ENCODE peak calls at places on chromosomes 4 and X, in ten cellular contexts. S, I, H, T, F, R, C, L, B and Q are unnamed samples.
A peak's percentile ranks its signal among the peaks of the same experiment; 100 is the strongest.

GRCh38 chrX:85108165-85108564 is 104.5 kb downstream of the APOOL start:
- DNase-seq in L (no peak), R (no peak), H (no peak), C (no peak), T (no peak), F (no peak), S (no peak), B (no peak), I (no peak), Q (no peak)

GRCh38 chr4:143185253-143186107 is 763 bp downstream of the USP38 start:
- DNase-seq in S (no peak), R (no peak), F (no peak), B (peak; percentile 18), C (peak; percentile 8), H (peak; percentile 16), L (no peak), I (no peak), T (peak; percentile 36), Q (peak; percentile 6)

GRCh38 chrX:4710618-4711433 is 997.4 kb upstream of the PRKX start:
- DNase-seq in H (no peak), S (no peak), C (no peak), T (no peak), L (no peak), R (no peak), F (peak; percentile 88), B (no peak), I (no peak), Q (no peak)

GRCh38 chr4:107931775-107932321 is 499 bp downstream of the CYP2U1 start:
- DNase-seq in R (peak; percentile 42), H (no peak), T (no peak), F (no peak), C (no peak), S (no peak), I (no peak), L (peak; percentile 55), B (no peak), Q (peak; percentile 11)

GRCh38 chr4:105666693-105667092 is 41.8 kb downstream of the INTS12 start:
- DNase-seq in R (no peak), S (no peak), H (no peak), C (peak; percentile 16), I (no peak), T (no peak), B (no peak), L (no peak), F (no peak), Q (no peak)

GRCh38 chr4:125847518-125847917 is 532.8 kb downstream of the FAT4 start:
- DNase-seq in B (no peak), H (no peak), S (no peak), L (no peak), I (no peak), C (no peak), T (no peak), R (no peak), F (no peak), Q (no peak)

GRCh38 chrX:151177141-151178027 is 1.0 kb downstream of the GPR50 start:
- DNase-seq in H (no peak), B (no peak), S (peak; percentile 59), F (no peak), T (peak; percentile 73), C (no peak), I (no peak), L (no peak), R (no peak), Q (no peak)

GRCh38 chrX:155632424-155633100 is 19.8 kb upstream of the TMLHE start:
- DNase-seq in S (no peak), F (no peak), B (no peak), C (peak; percentile 16), T (no peak), R (peak; percentile 13), H (no peak), L (peak; percentile 35), I (peak; percentile 13), Q (no peak)

GRCh38 chr4:153497091-153497531 is 31.0 kb downstream of the TMEM131L start:
- DNase-seq in L (no peak), T (no peak), H (no peak), F (no peak), S (no peak), I (peak; percentile 66), B (no peak), C (peak; percentile 70), R (peak; percentile 72), Q (peak; percentile 49)

GRCh38 chrX:136710324-136710951 is 62.5 kb downstream of the CD40LG start:
- DNase-seq in H (no peak), F (no peak), L (no peak), S (no peak), R (no peak), C (peak; percentile 63), T (no peak), B (no peak), I (peak; percentile 33), Q (no peak)

GRCh38 chrX:52574416-52575275 is 57.8 kb upstream of the XAGE1B start:
- DNase-seq in S (peak; percentile 25), F (no peak), B (no peak), R (peak; percentile 32), I (peak; percentile 15), C (peak; percentile 61), T (peak; percentile 27), H (peak; percentile 27), L (peak; percentile 23), Q (no peak)

GRCh38 chr4:3324093-3324815 is 31.4 kb downstream of the RGS12 start:
- DNase-seq in C (no peak), I (no peak), T (peak; percentile 89), F (no peak), H (no peak), S (no peak), L (no peak), B (no peak), R (no peak), Q (no peak)

GRCh38 chr4:182238355-182238931 is 4.8 kb upstream of the TENM3 start:
- DNase-seq in C (peak; percentile 48), B (no peak), I (no peak), T (no peak), R (no peak), F (no peak), H (no peak), L (no peak), S (no peak), Q (no peak)

GRCh38 chrX:84362184-84362838 is 139.9 kb downstream of the HDX start:
- DNase-seq in H (no peak), R (no peak), B (no peak), F (no peak), S (no peak), C (peak; percentile 19), L (no peak), T (no peak), I (no peak), Q (no peak)

GRCh38 chrX:1435241-1435900 is 17.3 kb downstream of the ASMTL start:
- DNase-seq in I (no peak), R (no peak), B (no peak), T (no peak), C (no peak), L (no peak), H (no peak), S (no peak), F (no peak), Q (no peak)

GRCh38 chr4:168221298-168221697 is 97.3 kb downstream of the DDX60 start:
- DNase-seq in S (no peak), H (no peak), I (no peak), B (no peak), T (no peak), F (no peak), C (peak; percentile 85), L (no peak), R (no peak), Q (no peak)

GRCh38 chr4:74123065-74123728 is 24.2 kb upstream of the CXCL2 start:
- DNase-seq in S (no peak), H (no peak), B (no peak), F (no peak), R (no peak), C (peak; percentile 15), I (no peak), L (no peak), T (no peak), Q (no peak)

GRCh38 chrX:40513835-40514234 is 66.9 kb upstream of the ATP6AP2 start:
- DNase-seq in L (no peak), I (no peak), H (no peak), R (no peak), S (no peak), B (no peak), F (no peak), T (no peak), C (no peak), Q (no peak)

GRCh38 chr4:34964613-34965012 is 1279.7 kb downstream of the ARAP2 start:
- DNase-seq in I (no peak), L (no peak), B (no peak), R (no peak), T (peak; percentile 1), H (no peak), S (no peak), F (no peak), C (no peak), Q (no peak)

GRCh38 chr4:8540072-8540471 is 40.1 kb upstream of the GPR78 start:
- DNase-seq in T (no peak), C (no peak), B (peak; percentile 66), L (no peak), H (no peak), I (no peak), R (no peak), S (no peak), F (no peak), Q (no peak)

GRCh38 chr4:34720563-34720962 is 1523.8 kb downstream of the ARAP2 start:
- DNase-seq in S (no peak), F (no peak), B (no peak), C (peak; percentile 24), R (no peak), L (no peak), H (no peak), I (no peak), T (peak; percentile 1), Q (no peak)